ENCODE peak calls at places on chromosomes 5 and 9, in four cellular contexts. H is WERI-Rb-1, U is Calu3, Q is HFFc6. Z is an unnamed sample.

GRCh38 chr9:134293576-134294227 is 32.6 kb upstream of the RXRA start:
- DNase-seq in U (no peak), H (no peak), Q (no peak), Z (no peak)

GRCh38 chr5:5483880-5484595 is 61.6 kb downstream of the ICE1 start:
- DNase-seq in Q (peak), H (no peak), U (no peak), Z (no peak)

GRCh38 chr5:174314261-174314660 is 268.8 kb downstream of the NSG2 start:
- DNase-seq in Q (no peak), H (no peak), U (no peak), Z (no peak)

GRCh38 chr5:69315972-69316371 is 16.6 kb downstream of the CCDC125 start:
- DNase-seq in Q (no peak), H (no peak), U (no peak), Z (no peak)

GRCh38 chr5:89777758-89778157 is 631.8 kb downstream of the CETN3 start:
- DNase-seq in U (no peak), H (no peak), Q (no peak), Z (no peak)

GRCh38 chr9:78236511-78236950 is 656 bp downstream of the CEP78 start:
- DNase-seq in Q (no peak), U (no peak), H (peak), Z (no peak)

GRCh38 chr5:176653401-176653800 is 6.1 kb downstream of the TSPAN17 start:
- DNase-seq in Q (peak), U (no peak), H (no peak), Z (no peak)

GRCh38 chr5:79021753-79022152 is 36.6 kb upstream of the ARSB start:
- DNase-seq in U (no peak), H (peak), Q (no peak), Z (no peak)

GRCh38 chr5:107289030-107289714 is 381.6 kb downstream of the EFNA5 start:
- DNase-seq in U (no peak), H (no peak), Q (no peak), Z (no peak)

GRCh38 chr9:134502261-134503211 is 139.1 kb upstream of the COL5A1 start:
- DNase-seq in U (peak), H (peak), Q (peak), Z (no peak)

GRCh38 chr5:116738270-116738947 is 163.8 kb upstream of the SEMA6A start:
- DNase-seq in Q (no peak), U (no peak), H (no peak), Z (no peak)

GRCh38 chr5:31153523-31153922 is 40.0 kb upstream of the CDH6 start:
- DNase-seq in H (no peak), U (no peak), Q (no peak), Z (no peak)

GRCh38 chr9:92846662-92847145 is 31.1 kb downstream of the ZNF484 start:
- DNase-seq in U (no peak), H (no peak), Q (no peak), Z (no peak)

GRCh38 chr9:92850898-92851297 is 26.9 kb downstream of the ZNF484 start:
- DNase-seq in U (no peak), Q (no peak), H (no peak), Z (no peak)
- TF ChIP-seq CTCF in U (no peak), Q (no peak), H (peak), Z (no peak)

DNA sequence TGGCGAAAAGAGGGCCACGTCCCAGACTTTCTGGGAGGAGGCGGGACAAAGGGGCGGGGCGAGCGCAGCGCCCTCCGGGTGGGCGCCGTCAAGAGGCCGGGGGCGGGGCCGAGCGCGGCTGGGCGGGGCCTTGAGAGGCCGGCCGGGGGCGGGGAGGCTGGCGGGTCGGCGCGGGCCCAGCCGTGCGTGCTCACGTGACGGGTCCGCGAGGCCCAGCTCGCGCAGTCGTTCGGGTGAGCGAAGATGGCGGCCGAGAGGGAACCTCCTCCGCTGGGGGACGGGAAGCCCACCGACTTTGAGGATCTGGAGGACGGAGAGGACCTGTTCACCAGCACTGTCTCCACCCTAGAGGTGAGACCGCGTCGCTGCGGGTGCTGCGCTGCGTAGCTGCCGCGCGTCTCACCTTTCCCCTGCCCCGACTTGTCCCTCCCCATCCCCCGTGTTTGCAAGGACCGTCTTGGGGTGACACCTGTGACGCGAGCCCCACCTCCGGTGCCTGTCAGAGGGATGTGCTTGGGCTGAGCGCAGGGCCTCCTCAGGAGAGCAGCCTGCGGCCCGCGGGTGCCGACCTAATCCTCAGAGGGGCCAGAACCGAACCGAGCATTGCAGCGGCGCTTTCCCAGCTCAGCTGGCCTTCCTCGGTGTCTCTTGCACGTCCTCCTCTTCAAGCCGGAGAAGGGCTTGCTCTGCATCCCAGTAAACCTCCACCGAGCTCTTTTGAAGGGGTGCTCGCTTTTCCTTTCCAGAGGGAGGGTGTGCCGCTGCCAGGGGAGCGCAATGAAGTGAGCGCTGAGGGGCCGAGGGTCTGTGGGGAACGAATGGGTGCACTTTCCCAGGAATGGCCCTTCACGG is at the start of gene SNX2:
- DNase-seq in U (peak), H (peak), Q (peak), Z (peak)
- TF ChIP-seq CTCF in U (peak), H (peak), Q (peak), Z (peak)

DNA sequence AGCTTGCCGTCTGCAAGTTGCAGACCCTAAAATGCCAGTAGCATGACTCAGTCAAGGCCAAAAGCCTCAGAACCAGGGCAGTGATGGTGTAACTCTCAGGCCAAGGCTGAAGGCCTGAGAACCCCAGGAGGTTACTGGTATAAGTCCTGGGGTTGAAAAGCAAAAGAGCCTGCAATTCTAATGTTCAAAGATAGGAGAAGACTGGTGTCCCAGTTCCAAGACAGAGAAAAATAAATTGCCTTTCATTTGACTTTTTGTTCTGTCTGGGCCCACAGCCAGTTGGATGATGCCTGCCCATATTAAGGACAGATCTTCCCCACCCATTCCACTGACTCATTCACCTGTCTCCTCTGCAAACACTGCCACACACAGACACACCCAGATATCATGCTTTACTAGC is 673.2 kb downstream of the CDH18 start:
- DNase-seq in Q (no peak), H (no peak), U (peak), Z (no peak)
- TF ChIP-seq CTCF in Q (no peak), H (no peak), U (no peak), Z (peak)

GRCh38 chr9:2367970-2368369 is 253.6 kb upstream of the VLDLR start:
- DNase-seq in Q (no peak), U (no peak), H (no peak), Z (no peak)
- TF ChIP-seq CTCF in Q (peak), U (no peak), H (peak), Z (peak)

DNA sequence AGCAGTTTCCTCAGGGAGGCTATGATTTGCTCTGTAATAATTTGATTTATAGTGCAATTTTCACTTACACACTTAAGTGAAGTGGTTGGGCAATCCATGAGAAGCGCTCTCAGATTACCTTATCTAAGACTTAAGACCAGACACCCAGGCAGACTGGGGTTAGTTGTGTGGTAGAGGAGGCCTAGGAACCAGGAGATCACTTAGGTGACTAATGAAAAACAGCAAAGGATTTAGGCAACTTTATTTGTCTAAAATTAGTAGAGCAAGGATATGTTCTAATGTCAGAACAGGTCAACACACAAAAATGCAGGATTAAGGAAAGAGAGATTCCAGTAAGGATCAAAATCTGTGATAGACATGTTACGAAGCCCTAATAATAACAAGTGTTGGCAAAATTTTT is 913.8 kb downstream of the TLE1 start:
- DNase-seq in H (no peak), U (no peak), Q (no peak), Z (no peak)
- TF ChIP-seq CTCF in H (no peak), U (no peak), Q (no peak), Z (no peak)

GRCh38 chr5:22699319-22699718 is 153.8 kb downstream of the CDH12 start:
- DNase-seq in Q (no peak), U (no peak), H (no peak), Z (no peak)
- TF ChIP-seq CTCF in Q (no peak), U (no peak), H (peak), Z (no peak)

DNA sequence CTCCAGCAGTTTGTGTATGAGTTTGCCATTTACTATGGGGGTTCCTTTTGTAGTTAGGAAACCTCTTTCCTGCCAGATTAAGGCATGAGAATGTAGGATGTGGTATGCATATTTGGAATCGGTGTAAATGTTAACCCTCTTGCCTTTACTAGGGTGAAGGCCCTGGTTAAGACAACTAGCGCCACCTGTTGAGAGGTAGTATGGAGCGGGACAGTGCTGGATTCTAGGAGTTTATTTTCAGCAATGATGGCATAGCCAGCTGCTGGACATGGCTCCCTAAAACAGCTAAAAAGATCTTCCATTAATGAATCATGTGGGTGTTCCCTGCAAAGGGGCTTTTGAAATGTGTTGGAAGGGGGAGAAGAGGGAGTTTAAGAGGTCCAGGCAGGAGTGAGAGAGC is 30.7 kb upstream of the GPX3 start:
- DNase-seq in Q (no peak), U (no peak), H (peak), Z (no peak)
- TF ChIP-seq CTCF in Q (peak), U (peak), H (peak), Z (no peak)

DNA sequence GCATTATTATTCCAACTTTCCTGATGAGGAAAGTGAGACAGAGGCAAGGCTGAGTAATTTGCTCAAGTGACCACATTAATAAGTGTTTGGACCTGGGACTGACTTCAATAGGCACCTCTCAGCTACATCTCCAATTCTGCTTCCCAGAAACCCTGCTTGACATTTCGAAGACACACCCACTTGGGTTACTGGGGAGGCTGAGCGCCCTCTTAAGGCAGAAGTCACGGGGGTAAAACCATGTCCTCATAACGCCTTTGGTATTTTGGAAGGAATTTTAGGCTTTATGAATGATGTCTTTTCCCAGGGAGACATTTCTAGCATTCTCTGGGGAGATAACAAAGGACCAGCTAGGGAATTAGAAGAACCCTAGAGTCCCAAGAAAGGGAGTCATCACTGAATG is 53.3 kb downstream of the TRPC7 start:
- DNase-seq in Q (no peak), U (no peak), H (no peak), Z (no peak)
- TF ChIP-seq CTCF in Q (no peak), U (no peak), H (no peak), Z (no peak)

GRCh38 chr9:91037511-91038482 is 236.2 kb downstream of the SYK start:
- DNase-seq in U (peak), H (no peak), Q (peak), Z (no peak)
- TF ChIP-seq CTCF in U (no peak), H (no peak), Q (no peak), Z (peak)

GRCh38 chr5:132293992-132294727 is at the start of gene SLC22A4:
- DNase-seq in H (peak), Q (peak), U (peak), Z (peak)

GRCh38 chr5:132294728-132295504 is 722 bp downstream of the SLC22A4 start:
- DNase-seq in Q (peak), H (peak), U (peak), Z (no peak)

GRCh38 chr5:132291026-132291425 is 3.2 kb upstream of the SLC22A4 start:
- DNase-seq in Q (no peak), U (no peak), H (no peak), Z (no peak)

GRCh38 chr5:132295505-132296411 is 1.6 kb downstream of the SLC22A4 start:
- DNase-seq in U (no peak), H (no peak), Q (no peak), Z (no peak)

GRCh38 chr5:132293066-132293991 is 865 bp upstream of the SLC22A4 start:
- DNase-seq in H (peak), Q (peak), U (peak), Z (peak)
- TF ChIP-seq CTCF in H (peak), Q (peak), U (peak), Z (peak)